ENCODE peak calls at places on chromosomes 3 and 15, in eight cellular contexts. One of them, this sample, is unnamed.

GRCh38 chr3:105614288-105615030 is 247.8 kb downstream of the ALCAM start:
- DNase-seq in CD4-positive, alpha-beta T cell: no peak
- DNase-seq in bronchial epithelial cell: no peak
- DNase-seq in GM12865: no peak
- DNase-seq in tibial artery: no peak
- DNase-seq in lung: no peak
- DNase-seq in psoas muscle: no peak
- DNase-seq in AG10803: peak; percentile 18
- DNase-seq in this sample: no peak

GRCh38 chr15:78455749-78456148 is 17.7 kb downstream of the IREB2 start:
- DNase-seq in AG10803: peak; percentile 12
- DNase-seq in lung: no peak
- DNase-seq in bronchial epithelial cell: no peak
- DNase-seq in CD4-positive, alpha-beta T cell: no peak
- DNase-seq in tibial artery: no peak
- DNase-seq in psoas muscle: peak; percentile 29
- DNase-seq in GM12865: no peak
- DNase-seq in this sample: no peak

GRCh38 chr3:49500408-49501257 is 30.6 kb downstream of the DAG1 start:
- DNase-seq in CD4-positive, alpha-beta T cell: no peak
- DNase-seq in AG10803: peak; percentile 96
- DNase-seq in bronchial epithelial cell: peak; percentile 99
- DNase-seq in GM12865: no peak
- DNase-seq in lung: peak; percentile 57
- DNase-seq in tibial artery: peak; percentile 90
- DNase-seq in psoas muscle: peak; percentile 72
- DNase-seq in this sample: no peak

GRCh38 chr3:10740954-10741353 is 75.1 kb upstream of the SLC6A11 start:
- DNase-seq in psoas muscle: no peak
- DNase-seq in GM12865: no peak
- DNase-seq in bronchial epithelial cell: no peak
- DNase-seq in lung: no peak
- DNase-seq in CD4-positive, alpha-beta T cell: no peak
- DNase-seq in AG10803: no peak
- DNase-seq in tibial artery: no peak
- DNase-seq in this sample: no peak

GRCh38 chr3:53843195-53844177 is 2.7 kb downstream of the CHDH start:
- DNase-seq in psoas muscle: no peak
- DNase-seq in tibial artery: no peak
- DNase-seq in bronchial epithelial cell: no peak
- DNase-seq in lung: no peak
- DNase-seq in AG10803: no peak
- DNase-seq in CD4-positive, alpha-beta T cell: no peak
- DNase-seq in GM12865: peak; percentile 77
- DNase-seq in this sample: no peak

GRCh38 chr3:82376883-82377282 is 615.4 kb upstream of the GBE1 start:
- DNase-seq in CD4-positive, alpha-beta T cell: no peak
- DNase-seq in tibial artery: no peak
- DNase-seq in GM12865: peak; percentile 13
- DNase-seq in bronchial epithelial cell: no peak
- DNase-seq in psoas muscle: no peak
- DNase-seq in lung: no peak
- DNase-seq in AG10803: no peak
- DNase-seq in this sample: no peak

GRCh38 chr3:46960081-46960701 is 16.4 kb downstream of the CCDC12 start:
- DNase-seq in psoas muscle: no peak
- DNase-seq in tibial artery: peak; percentile 56
- DNase-seq in lung: no peak
- DNase-seq in GM12865: peak; percentile 49
- DNase-seq in CD4-positive, alpha-beta T cell: no peak
- DNase-seq in bronchial epithelial cell: peak; percentile 84
- DNase-seq in AG10803: peak; percentile 56
- DNase-seq in this sample: peak; percentile 28

GRCh38 chr3:57227204-57227929 is at the start of gene APPL1:
- DNase-seq in bronchial epithelial cell: peak; percentile 82
- DNase-seq in tibial artery: peak; percentile 96
- DNase-seq in AG10803: peak; percentile 84
- DNase-seq in psoas muscle: peak; percentile 94
- DNase-seq in GM12865: peak; percentile 95
- DNase-seq in CD4-positive, alpha-beta T cell: peak; percentile 88
- DNase-seq in lung: peak; percentile 92
- DNase-seq in this sample: peak; percentile 89

GRCh38 chr3:65545429-65545828 is 493.3 kb downstream of the MAGI1 start:
- DNase-seq in psoas muscle: no peak
- DNase-seq in CD4-positive, alpha-beta T cell: no peak
- DNase-seq in bronchial epithelial cell: peak; percentile 38
- DNase-seq in AG10803: peak; percentile 43
- DNase-seq in GM12865: no peak
- DNase-seq in lung: no peak
- DNase-seq in tibial artery: no peak
- DNase-seq in this sample: no peak

GRCh38 chr15:58724471-58724870 is 25.0 kb downstream of the ADAM10 start:
- DNase-seq in CD4-positive, alpha-beta T cell: no peak
- DNase-seq in GM12865: peak; percentile 72
- DNase-seq in bronchial epithelial cell: no peak
- DNase-seq in tibial artery: no peak
- DNase-seq in psoas muscle: no peak
- DNase-seq in lung: no peak
- DNase-seq in AG10803: peak; percentile 28
- DNase-seq in this sample: peak; percentile 16

GRCh38 chr3:9153763-9154601 is 95.5 kb downstream of the SRGAP3 start:
- DNase-seq in tibial artery: peak; percentile 42
- DNase-seq in lung: peak; percentile 35
- DNase-seq in bronchial epithelial cell: no peak
- DNase-seq in psoas muscle: peak; percentile 86
- DNase-seq in CD4-positive, alpha-beta T cell: no peak
- DNase-seq in GM12865: no peak
- DNase-seq in AG10803: peak; percentile 91
- DNase-seq in this sample: no peak

GRCh38 chr3:189340680-189341460 is 169.1 kb downstream of the TPRG1 start:
- DNase-seq in psoas muscle: no peak
- DNase-seq in GM12865: peak; percentile 39
- DNase-seq in CD4-positive, alpha-beta T cell: no peak
- DNase-seq in lung: no peak
- DNase-seq in bronchial epithelial cell: no peak
- DNase-seq in tibial artery: no peak
- DNase-seq in AG10803: no peak
- DNase-seq in this sample: peak; percentile 41
- TF ChIP-seq CTCF in psoas muscle: peak; percentile 35
- TF ChIP-seq CTCF in GM12865: peak; percentile 33
- TF ChIP-seq CTCF in CD4-positive, alpha-beta T cell: peak; percentile 23
- TF ChIP-seq CTCF in lung: no peak
- TF ChIP-seq CTCF in bronchial epithelial cell: peak; percentile 26
- TF ChIP-seq CTCF in tibial artery: no peak
- TF ChIP-seq CTCF in AG10803: peak; percentile 23
- TF ChIP-seq CTCF in this sample: peak; percentile 40

GRCh38 chr3:143648708-143649107 is 199.6 kb downstream of the SLC9A9 start:
- DNase-seq in AG10803: no peak
- DNase-seq in GM12865: no peak
- DNase-seq in tibial artery: no peak
- DNase-seq in psoas muscle: no peak
- DNase-seq in bronchial epithelial cell: peak; percentile 19
- DNase-seq in CD4-positive, alpha-beta T cell: no peak
- DNase-seq in lung: no peak
- DNase-seq in this sample: peak; percentile 10
- TF ChIP-seq CTCF in AG10803: peak; percentile 25
- TF ChIP-seq CTCF in GM12865: peak; percentile 26
- TF ChIP-seq CTCF in tibial artery: no peak
- TF ChIP-seq CTCF in psoas muscle: no peak
- TF ChIP-seq CTCF in bronchial epithelial cell: peak; percentile 39
- TF ChIP-seq CTCF in CD4-positive, alpha-beta T cell: peak; percentile 13
- TF ChIP-seq CTCF in lung: no peak
- TF ChIP-seq CTCF in this sample: peak; percentile 21

DNA sequence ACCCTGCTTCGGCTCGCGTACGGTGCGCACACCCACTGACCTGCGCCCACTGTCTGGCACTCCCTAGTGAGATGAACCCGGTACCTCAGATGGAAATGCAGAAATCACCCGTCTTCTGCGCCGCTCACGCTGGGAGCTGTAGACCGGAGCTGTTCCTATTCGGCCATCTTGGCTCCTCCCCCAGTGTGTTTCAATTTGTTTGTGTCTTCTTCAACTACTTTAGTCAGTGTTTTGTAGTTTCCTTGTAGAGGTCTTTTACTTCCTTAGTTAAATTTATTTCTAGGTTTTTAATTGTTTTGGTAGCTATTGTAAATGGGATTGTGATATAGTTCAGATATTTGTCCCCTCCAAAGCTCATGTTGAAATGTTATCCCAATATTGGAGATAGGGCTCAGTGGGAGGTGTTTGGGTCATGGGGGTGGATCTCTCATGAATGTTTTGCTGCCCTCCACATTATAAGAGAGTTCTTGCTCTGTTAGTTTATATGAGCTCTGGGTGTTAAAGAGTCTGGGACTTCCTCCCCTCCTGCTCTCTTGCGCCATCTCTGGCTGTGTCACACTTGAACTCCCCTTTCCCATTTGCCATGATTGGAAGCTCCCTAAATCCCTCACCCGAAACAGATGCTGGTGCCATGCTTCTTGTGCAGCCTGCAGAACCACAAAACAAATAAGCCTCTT is 304.4 kb downstream of the DOCK3 start:
- DNase-seq in tibial artery: no peak
- DNase-seq in AG10803: no peak
- DNase-seq in lung: no peak
- DNase-seq in psoas muscle: no peak
- DNase-seq in bronchial epithelial cell: no peak
- DNase-seq in GM12865: no peak
- DNase-seq in CD4-positive, alpha-beta T cell: no peak
- DNase-seq in this sample: no peak
- TF ChIP-seq CTCF in tibial artery: no peak
- TF ChIP-seq CTCF in AG10803: no peak
- TF ChIP-seq CTCF in lung: no peak
- TF ChIP-seq CTCF in psoas muscle: no peak
- TF ChIP-seq CTCF in bronchial epithelial cell: no peak
- TF ChIP-seq CTCF in GM12865: no peak
- TF ChIP-seq CTCF in CD4-positive, alpha-beta T cell: no peak
- TF ChIP-seq CTCF in this sample: no peak

DNA sequence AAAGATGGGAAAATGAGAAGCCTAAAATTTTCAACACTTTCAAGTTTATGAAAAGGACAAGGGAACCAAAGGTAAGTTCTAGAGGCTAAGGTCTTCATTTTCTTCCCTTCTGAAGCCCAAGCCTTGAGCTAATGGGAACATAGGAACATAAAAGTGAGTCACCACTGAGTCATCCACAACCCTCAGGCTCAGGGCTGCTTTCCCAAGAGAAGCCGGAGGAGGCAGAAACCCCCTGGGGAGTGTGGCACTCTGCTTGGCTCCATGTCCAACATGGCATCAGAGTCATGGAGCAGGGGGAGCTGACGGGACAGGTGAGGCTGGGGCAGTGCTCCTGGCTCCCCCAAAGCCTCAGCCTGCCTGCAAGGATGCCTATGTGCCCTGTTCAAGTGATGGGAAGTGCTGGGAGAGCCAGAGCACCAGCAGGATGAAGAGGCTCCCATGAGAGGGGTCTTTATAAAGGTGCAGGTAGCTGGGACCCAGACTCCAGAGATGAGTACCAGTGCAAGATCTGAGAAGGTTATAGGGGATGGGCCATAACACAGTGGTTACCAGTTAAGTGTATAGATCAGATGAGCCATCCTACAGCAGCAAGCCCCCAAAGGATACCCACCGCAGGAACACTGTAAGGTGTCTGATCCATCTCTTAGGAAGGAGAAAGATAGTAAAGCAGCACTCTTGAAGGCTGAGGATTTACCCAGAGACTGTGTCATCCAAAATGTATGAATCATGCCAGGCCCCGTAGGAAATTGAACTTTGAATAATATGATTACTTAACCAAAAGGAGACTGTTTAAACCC is 31.8 kb upstream of the RYR3 start:
- DNase-seq in lung: no peak
- DNase-seq in psoas muscle: no peak
- DNase-seq in AG10803: peak; percentile 81
- DNase-seq in tibial artery: peak; percentile 72
- DNase-seq in bronchial epithelial cell: peak; percentile 97
- DNase-seq in CD4-positive, alpha-beta T cell: no peak
- DNase-seq in GM12865: no peak
- DNase-seq in this sample: no peak
- TF ChIP-seq CTCF in lung: no peak
- TF ChIP-seq CTCF in psoas muscle: no peak
- TF ChIP-seq CTCF in AG10803: peak; percentile 35
- TF ChIP-seq CTCF in tibial artery: no peak
- TF ChIP-seq CTCF in bronchial epithelial cell: peak; percentile 20
- TF ChIP-seq CTCF in CD4-positive, alpha-beta T cell: no peak
- TF ChIP-seq CTCF in GM12865: no peak
- TF ChIP-seq CTCF in this sample: no peak

GRCh38 chr15:47717036-47717611 is at the start of gene SEMA6D:
- DNase-seq in AG10803: peak; percentile 70
- DNase-seq in tibial artery: peak; percentile 86
- DNase-seq in CD4-positive, alpha-beta T cell: no peak
- DNase-seq in bronchial epithelial cell: peak; percentile 50
- DNase-seq in GM12865: no peak
- DNase-seq in lung: peak; percentile 47
- DNase-seq in psoas muscle: peak; percentile 76
- DNase-seq in this sample: no peak
- TF ChIP-seq CTCF in AG10803: peak; percentile 16
- TF ChIP-seq CTCF in tibial artery: peak; percentile 23
- TF ChIP-seq CTCF in CD4-positive, alpha-beta T cell: no peak
- TF ChIP-seq CTCF in bronchial epithelial cell: peak; percentile 32
- TF ChIP-seq CTCF in GM12865: no peak
- TF ChIP-seq CTCF in lung: peak; percentile 0
- TF ChIP-seq CTCF in psoas muscle: peak; percentile 63
- TF ChIP-seq CTCF in this sample: no peak

DNA sequence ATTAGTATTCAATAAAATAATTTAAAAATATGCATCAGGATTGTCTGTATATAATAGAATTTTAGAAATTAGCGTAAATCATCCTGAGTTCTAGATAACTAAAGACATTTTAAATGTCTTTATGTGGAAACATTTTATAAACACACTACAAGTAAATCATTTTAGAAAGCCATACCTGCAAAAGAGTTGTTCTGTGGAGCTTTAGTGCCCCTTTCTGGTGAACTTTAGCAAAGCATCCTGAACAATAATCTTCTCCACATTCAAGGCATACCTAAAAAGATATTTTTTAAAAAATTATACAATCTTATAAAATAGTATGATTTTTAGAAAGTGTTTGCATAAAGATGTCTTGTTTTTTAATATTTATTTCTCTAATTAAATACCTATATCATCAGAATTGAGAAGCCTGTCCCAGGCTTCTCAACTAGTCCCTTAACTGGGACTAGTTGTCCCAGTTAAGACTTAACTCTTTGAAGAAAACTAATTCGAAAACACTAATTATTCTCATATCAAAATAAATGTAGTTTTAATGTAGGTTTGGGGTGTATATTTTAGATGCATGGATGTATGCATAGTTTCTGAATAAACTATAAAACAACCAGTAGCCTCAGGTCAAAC is 29.7 kb downstream of the ZBBX start:
- DNase-seq in CD4-positive, alpha-beta T cell: no peak
- DNase-seq in psoas muscle: no peak
- DNase-seq in GM12865: peak; percentile 26
- DNase-seq in bronchial epithelial cell: peak; percentile 44
- DNase-seq in AG10803: peak; percentile 1
- DNase-seq in lung: no peak
- DNase-seq in tibial artery: no peak
- DNase-seq in this sample: no peak
- TF ChIP-seq CTCF in CD4-positive, alpha-beta T cell: no peak
- TF ChIP-seq CTCF in psoas muscle: peak; percentile 79
- TF ChIP-seq CTCF in GM12865: peak; percentile 30
- TF ChIP-seq CTCF in bronchial epithelial cell: peak; percentile 21
- TF ChIP-seq CTCF in AG10803: peak; percentile 55
- TF ChIP-seq CTCF in lung: peak; percentile 4
- TF ChIP-seq CTCF in tibial artery: no peak
- TF ChIP-seq CTCF in this sample: peak; percentile 12

This sample was measured in activated CD8-positive, alpha-beta T cell treated with anti-CD3 and anti-CD28 coated beads for 36 hours.